ENCODE peak calls at places on chromosomes 4 and X, in nine cellular contexts. One of them, this sample, is unnamed.

GRCh38 chr4:164706675-164707074 is 47.3 kb upstream of the SMIM31 start:
- DNase-seq in SW480: no peak
- DNase-seq in fibroblast of lung: no peak
- DNase-seq in ureter: no peak
- DNase-seq in sciatic nerve: no peak
- DNase-seq in NCI-H2081: no peak
- DNase-seq in Right ventricle myocardium superior: no peak
- DNase-seq in NCI-H187: no peak
- DNase-seq in effector CD4-positive, alpha-beta T cell: no peak
- DNase-seq in this sample: no peak

GRCh38 chrX:21943460-21944135 is 3.1 kb downstream of the SMS start:
- DNase-seq in effector CD4-positive, alpha-beta T cell: no peak
- DNase-seq in NCI-H187: no peak
- DNase-seq in NCI-H2081: no peak
- DNase-seq in ureter: no peak
- DNase-seq in Right ventricle myocardium superior: no peak
- DNase-seq in fibroblast of lung: peak
- DNase-seq in sciatic nerve: no peak
- DNase-seq in SW480: no peak
- DNase-seq in this sample: peak

GRCh38 chr4:142043509-142043908 is 407.1 kb downstream of the IL15 start:
- DNase-seq in NCI-H187: no peak
- DNase-seq in sciatic nerve: no peak
- DNase-seq in ureter: no peak
- DNase-seq in effector CD4-positive, alpha-beta T cell: no peak
- DNase-seq in Right ventricle myocardium superior: no peak
- DNase-seq in SW480: no peak
- DNase-seq in fibroblast of lung: peak
- DNase-seq in NCI-H2081: no peak
- DNase-seq in this sample: no peak

GRCh38 chr4:81136161-81136910 is 78.7 kb downstream of the PRKG2 start:
- DNase-seq in fibroblast of lung: peak
- DNase-seq in Right ventricle myocardium superior: no peak
- DNase-seq in sciatic nerve: no peak
- DNase-seq in effector CD4-positive, alpha-beta T cell: no peak
- DNase-seq in SW480: no peak
- DNase-seq in ureter: no peak
- DNase-seq in NCI-H2081: no peak
- DNase-seq in NCI-H187: no peak
- DNase-seq in this sample: peak

GRCh38 chr4:183129675-183130074 is 30.6 kb downstream of the WWC2 start:
- DNase-seq in sciatic nerve: no peak
- DNase-seq in effector CD4-positive, alpha-beta T cell: no peak
- DNase-seq in fibroblast of lung: no peak
- DNase-seq in ureter: no peak
- DNase-seq in SW480: no peak
- DNase-seq in NCI-H187: no peak
- DNase-seq in Right ventricle myocardium superior: no peak
- DNase-seq in NCI-H2081: no peak
- DNase-seq in this sample: no peak

GRCh38 chr4:14168919-14169318 is 541.4 kb upstream of the BOD1L1 start:
- DNase-seq in SW480: no peak
- DNase-seq in effector CD4-positive, alpha-beta T cell: no peak
- DNase-seq in sciatic nerve: peak
- DNase-seq in fibroblast of lung: peak
- DNase-seq in Right ventricle myocardium superior: peak
- DNase-seq in NCI-H2081: peak
- DNase-seq in NCI-H187: no peak
- DNase-seq in ureter: peak
- DNase-seq in this sample: peak

GRCh38 chr4:53790286-53790685 is 199.0 kb upstream of the LNX1 start:
- DNase-seq in effector CD4-positive, alpha-beta T cell: no peak
- DNase-seq in NCI-H187: no peak
- DNase-seq in fibroblast of lung: no peak
- DNase-seq in NCI-H2081: no peak
- DNase-seq in SW480: no peak
- DNase-seq in Right ventricle myocardium superior: no peak
- DNase-seq in sciatic nerve: no peak
- DNase-seq in ureter: no peak
- DNase-seq in this sample: no peak

GRCh38 chr4:25449270-25449669 is 72.2 kb downstream of the ANAPC4 start:
- DNase-seq in SW480: no peak
- DNase-seq in fibroblast of lung: no peak
- DNase-seq in effector CD4-positive, alpha-beta T cell: no peak
- DNase-seq in Right ventricle myocardium superior: no peak
- DNase-seq in NCI-H187: no peak
- DNase-seq in sciatic nerve: no peak
- DNase-seq in ureter: no peak
- DNase-seq in NCI-H2081: no peak
- DNase-seq in this sample: no peak

GRCh38 chr4:152106781-152107321 is 346.0 kb upstream of the GATB start:
- DNase-seq in SW480: no peak
- DNase-seq in Right ventricle myocardium superior: no peak
- DNase-seq in effector CD4-positive, alpha-beta T cell: no peak
- DNase-seq in NCI-H2081: no peak
- DNase-seq in ureter: no peak
- DNase-seq in NCI-H187: no peak
- DNase-seq in fibroblast of lung: peak
- DNase-seq in sciatic nerve: no peak
- DNase-seq in this sample: no peak

GRCh38 chr4:673349-674091 is 556 bp downstream of the ATP5ME start:
- DNase-seq in SW480: no peak
- DNase-seq in NCI-H187: no peak
- DNase-seq in sciatic nerve: no peak
- DNase-seq in effector CD4-positive, alpha-beta T cell: no peak
- DNase-seq in Right ventricle myocardium superior: peak
- DNase-seq in fibroblast of lung: no peak
- DNase-seq in NCI-H2081: peak
- DNase-seq in ureter: peak
- DNase-seq in this sample: peak

GRCh38 chr4:165991325-165992180 is 118.5 kb downstream of the TLL1 start:
- DNase-seq in SW480: no peak
- DNase-seq in fibroblast of lung: peak
- DNase-seq in Right ventricle myocardium superior: no peak
- DNase-seq in NCI-H187: no peak
- DNase-seq in NCI-H2081: no peak
- DNase-seq in ureter: no peak
- DNase-seq in effector CD4-positive, alpha-beta T cell: no peak
- DNase-seq in sciatic nerve: no peak
- DNase-seq in this sample: peak

GRCh38 chrX:56031409-56031808 is 200.7 kb upstream of the KLF8 start:
- DNase-seq in SW480: no peak
- DNase-seq in fibroblast of lung: no peak
- DNase-seq in Right ventricle myocardium superior: no peak
- DNase-seq in sciatic nerve: no peak
- DNase-seq in effector CD4-positive, alpha-beta T cell: no peak
- DNase-seq in NCI-H187: no peak
- DNase-seq in ureter: no peak
- DNase-seq in NCI-H2081: no peak
- DNase-seq in this sample: no peak

GRCh38 chrX:23890933-23891332 is 16.8 kb downstream of the APOO start:
- DNase-seq in Right ventricle myocardium superior: no peak
- DNase-seq in sciatic nerve: no peak
- DNase-seq in fibroblast of lung: no peak
- DNase-seq in NCI-H187: no peak
- DNase-seq in SW480: no peak
- DNase-seq in NCI-H2081: no peak
- DNase-seq in ureter: no peak
- DNase-seq in effector CD4-positive, alpha-beta T cell: no peak
- DNase-seq in this sample: no peak

GRCh38 chr4:1136028-1136427 is 22.7 kb upstream of the RNF212 start:
- DNase-seq in Right ventricle myocardium superior: no peak
- DNase-seq in NCI-H2081: no peak
- DNase-seq in effector CD4-positive, alpha-beta T cell: no peak
- DNase-seq in ureter: no peak
- DNase-seq in sciatic nerve: no peak
- DNase-seq in fibroblast of lung: peak
- DNase-seq in SW480: no peak
- DNase-seq in NCI-H187: no peak
- DNase-seq in this sample: no peak

GRCh38 chr4:185142563-185142910 is 529 bp upstream of the SLC25A4 start:
- DNase-seq in NCI-H2081: peak
- DNase-seq in fibroblast of lung: peak
- DNase-seq in effector CD4-positive, alpha-beta T cell: no peak
- DNase-seq in ureter: no peak
- DNase-seq in SW480: peak
- DNase-seq in NCI-H187: no peak
- DNase-seq in Right ventricle myocardium superior: no peak
- DNase-seq in sciatic nerve: no peak
- DNase-seq in this sample: no peak

GRCh38 chr4:75015627-75016026 is 82.7 kb downstream of the PARM1 start:
- DNase-seq in sciatic nerve: no peak
- DNase-seq in NCI-H2081: no peak
- DNase-seq in fibroblast of lung: no peak
- DNase-seq in ureter: no peak
- DNase-seq in NCI-H187: no peak
- DNase-seq in SW480: no peak
- DNase-seq in Right ventricle myocardium superior: peak
- DNase-seq in effector CD4-positive, alpha-beta T cell: no peak
- DNase-seq in this sample: no peak

GRCh38 chr4:155025762-155026457 is 182.5 kb upstream of the NPY2R start:
- DNase-seq in fibroblast of lung: peak
- DNase-seq in Right ventricle myocardium superior: peak
- DNase-seq in NCI-H2081: no peak
- DNase-seq in effector CD4-positive, alpha-beta T cell: no peak
- DNase-seq in ureter: no peak
- DNase-seq in SW480: no peak
- DNase-seq in NCI-H187: no peak
- DNase-seq in sciatic nerve: no peak
- DNase-seq in this sample: peak

This sample was measured in fibroblast of gingiva.